ENCODE peak calls at places on chromosomes 11 and 22, in five cellular contexts. G, W, P, M and J are unnamed samples.

GRCh38 chr11:59463176-59463575 is 6.4 kb downstream of the OR4D6 start:
- DNase-seq in G (no peak), W (no peak), P (no peak), M (no peak), J (no peak)

GRCh38 chr22:39204216-39204615 is 40.6 kb downstream of the PDGFB start:
- DNase-seq in G (no peak), W (no peak), P (no peak), M (no peak), J (no peak)

GRCh38 chr11:133163463-133164419 is 368.6 kb downstream of the OPCML start:
- DNase-seq in G (peak; percentile 42), W (peak; percentile 8), P (peak; percentile 55), M (no peak), J (no peak)

GRCh38 chr11:19677380-19678080 is 35.1 kb upstream of the NAV2 start:
- DNase-seq in G (no peak), W (no peak), P (no peak), M (no peak), J (no peak)

GRCh38 chr11:119505861-119506260 is 82.9 kb upstream of the THY1 start:
- DNase-seq in G (no peak), W (no peak), P (no peak), M (no peak), J (no peak)

GRCh38 chr11:1254733-1255132 is 31.9 kb downstream of the MUC5B start:
- DNase-seq in G (no peak), W (no peak), P (no peak), M (no peak), J (no peak)

GRCh38 chr22:43829448-43829821 is 17.3 kb upstream of the EFCAB6 start:
- DNase-seq in G (no peak), W (no peak), P (peak; percentile 89), M (no peak), J (no peak)

GRCh38 chr22:19992481-19992911 is 24.1 kb downstream of the ARVCF start:
- DNase-seq in G (no peak), W (no peak), P (no peak), M (no peak), J (no peak)

GRCh38 chr22:44279059-44279340 is 33.8 kb downstream of the SHISAL1 start:
- DNase-seq in G (no peak), W (no peak), P (no peak), M (no peak), J (no peak)

GRCh38 chr11:101497292-101497691 is 86.5 kb downstream of the TRPC6 start:
- DNase-seq in G (no peak), W (no peak), P (no peak), M (no peak), J (no peak)

GRCh38 chr11:124467376-124468061 is 22.0 kb upstream of the OR8B8 start:
- DNase-seq in G (no peak), W (no peak), P (no peak), M (no peak), J (no peak)

GRCh38 chr11:134267966-134268365 is 8.2 kb upstream of the GLB1L3 start:
- DNase-seq in G (no peak), W (no peak), P (no peak), M (no peak), J (no peak)

GRCh38 chr11:134271978-134272377 is 4.2 kb upstream of the GLB1L3 start:
- DNase-seq in G (no peak), W (no peak), P (no peak), M (no peak), J (no peak)

GRCh38 chr11:134272381-134273316 is 3.5 kb upstream of the GLB1L3 start:
- DNase-seq in G (peak; percentile 41), W (no peak), P (peak; percentile 48), M (peak; percentile 82), J (no peak)

GRCh38 chr11:134267466-134267865 is 8.7 kb upstream of the GLB1L3 start:
- DNase-seq in G (no peak), W (no peak), P (no peak), M (no peak), J (no peak)

GRCh38 chr11:134270250-134270714 is 5.9 kb upstream of the GLB1L3 start:
- DNase-seq in G (no peak), W (no peak), P (peak; percentile 56), M (no peak), J (no peak)
- TF ChIP-seq CTCF in G (peak; percentile 33), W (no peak), P (peak; percentile 28), M (no peak), J (no peak)

DNA sequence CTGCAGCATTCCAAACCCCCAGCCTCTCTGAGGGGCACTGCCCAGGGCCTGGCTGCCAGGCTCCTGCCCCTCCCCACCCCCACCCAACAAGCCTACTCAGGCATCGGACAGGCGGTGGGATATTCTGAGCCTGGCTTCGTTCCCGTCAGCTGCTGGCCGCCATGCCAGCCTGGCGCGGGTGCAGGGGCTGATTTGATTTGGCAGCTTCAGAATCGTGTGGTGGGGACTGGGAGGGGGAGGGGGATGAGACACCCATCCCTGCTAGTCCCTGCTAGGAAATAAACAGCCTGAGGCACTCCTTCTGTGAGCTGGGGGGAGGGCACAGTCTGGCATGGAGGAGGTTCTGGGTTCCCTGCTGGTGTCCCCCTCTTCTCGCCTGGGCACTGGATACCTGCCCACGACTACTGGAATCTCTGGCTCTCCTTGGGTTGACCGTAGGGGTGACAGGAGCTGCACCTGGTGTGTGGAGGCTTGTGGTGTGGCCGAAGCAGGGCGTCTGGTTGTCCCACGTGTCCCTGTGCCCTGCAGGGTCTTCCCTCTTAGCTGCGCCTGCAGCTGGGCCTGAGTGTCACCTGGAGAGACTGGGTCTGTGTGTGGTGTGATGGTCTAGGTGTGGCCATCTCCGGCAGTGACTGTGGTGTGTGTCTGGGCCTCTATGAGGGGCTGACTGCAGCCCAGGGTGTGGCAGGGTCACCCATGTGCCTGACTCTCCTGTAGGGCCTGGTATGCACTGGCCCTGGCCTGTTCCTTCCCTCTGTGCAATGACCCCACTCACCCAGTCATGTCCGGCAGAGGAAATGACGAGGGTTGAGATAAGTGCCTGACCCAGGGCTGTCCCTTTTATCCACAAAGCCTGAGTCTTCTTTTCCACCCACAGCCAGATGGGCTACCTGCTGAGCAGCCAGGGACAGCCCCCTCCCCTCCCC is 42.2 kb downstream of the PDE2A start:
- DNase-seq in G (peak; percentile 85), W (no peak), P (peak; percentile 80), M (no peak), J (no peak)
- H3K4me3 ChIP-seq in G (no peak overlapping the region), W (no peak overlapping the region), P (no peak overlapping the region), M (no peak overlapping the region), J (no peak overlapping the region)

GRCh38 chr22:17117400-17117799 is 3.8 kb downstream of the TMEM121B start:
- DNase-seq in G (no peak), W (no peak), P (no peak), M (no peak), J (no peak)
- TF ChIP-seq GABPA in G (no peak), W (no peak), P (no peak), M (no peak), J (no peak)

GRCh38 chr11:67636962-67637361 is 2.6 kb downstream of the TBX10 start:
- DNase-seq in G (no peak), W (no peak), P (no peak), M (no peak), J (no peak)
- TF ChIP-seq CTCF in G (no peak), W (no peak), P (no peak), M (no peak), J (no peak)